ENCODE peak calls at places on chromosomes 11 and 22, in seven cellular contexts. Y is SK-N-SH, O is GM12878, B is K562, H is H1, G is HepG2, V is HCT116. F is an unnamed sample.

GRCh38 chr22:19853879-19854777 is 546 bp downstream of the GNB1L start:
- DNase-seq in Y (no peak), O (no peak), B (peak; percentile 44), H (no peak), G (no peak), V (peak; percentile 2), F (no peak)

GRCh38 chr11:111604392-111605009 is 2.3 kb downstream of the SIK2 start:
- DNase-seq in Y (peak; percentile 44), O (peak; percentile 23), B (peak; percentile 66), H (no peak), G (peak; percentile 61), V (peak; percentile 48), F (peak; percentile 32)

GRCh38 chr11:36467913-36468312 is 42.2 kb downstream of the TRAF6 start:
- DNase-seq in Y (no peak), O (no peak), B (no peak), H (no peak), G (no peak), V (no peak), F (no peak)

GRCh38 chr11:69636512-69636866 is 4.5 kb upstream of the CCND1 start:
- DNase-seq in Y (no peak), O (no peak), B (no peak), H (peak; percentile 41), G (no peak), V (peak; percentile 80), F (peak; percentile 86)

GRCh38 chr11:79501688-79502087 is 60.9 kb upstream of the TENM4 start:
- DNase-seq in Y (no peak), O (no peak), B (no peak), H (no peak), G (no peak), V (no peak), F (no peak)

GRCh38 chr11:62574363-62575057 is 819 bp upstream of the EEF1G start:
- DNase-seq in Y (peak; percentile 67), O (no peak), B (peak; percentile 48), H (no peak), G (no peak), V (no peak), F (no peak)

GRCh38 chr11:76282786-76283185 is 76.5 kb upstream of the WNT11 start:
- DNase-seq in Y (peak; percentile 53), O (no peak), B (no peak), H (no peak), G (no peak), V (no peak), F (no peak)

GRCh38 chr11:123757976-123758375 is 3.7 kb upstream of the OR6X1 start:
- DNase-seq in Y (no peak), O (no peak), B (no peak), H (no peak), G (no peak), V (no peak), F (no peak)

GRCh38 chr11:19466314-19466713 is 225.6 kb upstream of the E2F8 start:
- DNase-seq in Y (no peak), O (no peak), B (no peak), H (no peak), G (no peak), V (no peak), F (no peak)

GRCh38 chr11:109267293-109268095 is 154.5 kb upstream of the C11orf87 start:
- DNase-seq in Y (no peak), O (no peak), B (no peak), H (no peak), G (no peak), V (no peak), F (no peak)

GRCh38 chr11:100908746-100909145 is 220.9 kb downstream of the PGR start:
- DNase-seq in Y (no peak), O (no peak), B (no peak), H (no peak), G (no peak), V (no peak), F (no peak)

GRCh38 chr22:27195104-27195503 is 537.7 kb downstream of the MIAT start:
- DNase-seq in Y (no peak), O (no peak), B (no peak), H (no peak), G (no peak), V (no peak), F (no peak)

GRCh38 chr11:15519911-15520310 is 405.2 kb downstream of the INSC start:
- DNase-seq in Y (no peak), O (no peak), B (no peak), H (no peak), G (no peak), V (no peak), F (no peak)

GRCh38 chr11:9753031-9753430 is 89.2 kb downstream of the SWAP70 start:
- DNase-seq in Y (no peak), O (no peak), B (no peak), H (no peak), G (peak; percentile 32), V (no peak), F (no peak)

GRCh38 chr22:30906946-30907345 is 61.6 kb downstream of the MORC2 start:
- DNase-seq in Y (no peak), O (no peak), B (no peak), H (no peak), G (no peak), V (no peak), F (no peak)

GRCh38 chr22:30908051-30908461 is 60.5 kb downstream of the MORC2 start:
- DNase-seq in Y (no peak), O (no peak), B (no peak), H (no peak), G (no peak), V (no peak), F (no peak)

GRCh38 chr22:30903876-30904460 is 64.6 kb downstream of the MORC2 start:
- DNase-seq in Y (no peak), O (no peak), B (no peak), H (no peak), G (no peak), V (no peak), F (no peak)

GRCh38 chr22:30906411-30906810 is 62.2 kb downstream of the MORC2 start:
- DNase-seq in Y (no peak), O (no peak), B (no peak), H (no peak), G (no peak), V (no peak), F (no peak)

GRCh38 chr22:30905696-30906341 is 62.8 kb downstream of the MORC2 start:
- DNase-seq in Y (no peak), O (no peak), B (no peak), H (no peak), G (no peak), V (no peak), F (no peak)
- H3K4me3 ChIP-seq in Y (no peak overlapping the region), O (no peak overlapping the region), B (no peak overlapping the region), H (no peak overlapping the region), G (no peak overlapping the region), V (no peak overlapping the region), F (no peak overlapping the region)

DNA sequence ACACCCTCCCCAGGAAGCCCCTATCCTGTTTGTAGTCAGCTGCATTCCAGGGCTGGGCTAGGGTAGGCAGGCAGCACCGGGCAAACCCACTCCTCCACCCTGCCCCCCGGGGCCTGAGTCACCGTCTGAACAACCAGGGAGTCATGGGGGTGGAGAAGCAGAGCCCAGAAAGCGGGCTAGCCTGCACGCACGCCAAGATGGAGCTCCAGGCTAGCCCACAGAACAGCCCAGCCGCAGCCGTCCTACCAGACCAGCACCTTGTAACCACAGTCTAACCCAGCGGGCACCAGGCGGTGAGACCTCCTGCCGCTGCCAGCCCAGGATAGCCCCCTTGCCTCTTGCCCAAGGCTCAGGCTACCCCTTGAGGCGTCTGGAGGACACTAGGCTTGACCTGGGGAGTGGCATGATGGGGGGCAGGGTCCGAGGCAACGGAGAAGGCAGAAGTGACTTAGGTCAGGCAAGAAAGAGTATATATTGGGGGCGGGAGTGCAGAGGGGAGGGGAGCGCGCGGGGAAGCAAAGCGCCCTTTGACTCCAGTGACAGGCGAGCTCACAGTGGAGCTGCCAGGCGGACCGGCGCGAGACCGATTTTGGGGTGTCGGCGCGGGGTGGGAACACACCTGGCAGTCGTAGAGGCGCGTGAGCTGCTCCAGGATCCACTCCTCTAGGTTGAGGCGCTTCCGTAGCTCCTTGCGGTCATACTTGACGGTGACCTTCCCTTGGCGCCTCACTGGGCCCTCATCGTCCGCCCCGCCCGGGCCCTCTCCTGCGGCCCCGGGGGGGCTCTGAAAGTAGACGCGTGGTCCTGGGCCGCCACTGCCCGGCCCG is 733 bp downstream of the PPP1R14B start:
- DNase-seq in Y (peak; percentile 58), O (no peak), B (peak; percentile 85), H (no peak), G (peak; percentile 58), V (no peak), F (no peak)
- TF ChIP-seq YY1 in Y (peak; percentile 65), O (no peak), B (peak; percentile 80), H (no peak), G (peak; percentile 49), V (no peak), F (no peak)

DNA sequence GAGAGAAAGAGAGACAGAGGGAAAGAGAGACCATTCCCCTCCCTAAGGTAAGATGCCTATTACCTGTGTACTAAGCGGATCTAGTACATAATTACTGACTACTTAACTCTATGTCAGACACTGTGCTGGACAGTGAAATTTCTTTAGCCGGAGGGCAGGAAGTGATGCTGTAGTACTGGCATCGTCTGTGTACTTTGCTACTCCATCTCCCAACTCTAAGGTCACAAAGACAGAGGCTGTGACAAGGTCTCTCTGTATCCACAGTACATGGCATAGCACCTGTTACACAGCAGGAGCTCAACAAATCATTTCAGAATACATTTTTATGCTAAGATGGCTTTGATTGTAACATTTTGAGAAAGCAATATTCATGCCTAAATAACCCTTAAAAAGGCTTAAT is 9.0 kb downstream of the BLID start:
- DNase-seq in Y (no peak), O (no peak), B (no peak), H (no peak), G (no peak), V (no peak), F (no peak)
- H3K4me1 ChIP-seq in Y (peaks cover 68% of the 10 kb centered on the region), O (no peaks in the 10 kb centered on the region), B (no peaks in the 10 kb centered on the region), H (peaks cover 5% of the 10 kb centered on the region), G (no peaks in the 10 kb centered on the region), V (peaks cover 98% of the 10 kb centered on the region), F (no peaks in the 10 kb centered on the region)

GRCh38 chr11:35144811-35145210 is 5.8 kb downstream of the CD44 start:
- DNase-seq in Y (no peak), O (no peak), B (no peak), H (no peak), G (no peak), V (no peak), F (no peak)
- H3K4me3 ChIP-seq in Y (no peak overlapping the region), O (peak overlapping the region; percentile 37), B (no peak overlapping the region), H (no peak overlapping the region), G (no peak overlapping the region), V (peak overlapping the region; percentile 44), F (no peak overlapping the region)

GRCh38 chr11:1053121-1053901 is 16.8 kb upstream of the MUC6 start:
- DNase-seq in Y (peak; percentile 55), O (no peak), B (peak; percentile 34), H (no peak), G (no peak), V (no peak), F (no peak)

GRCh38 chr11:1055990-1056771 is 18.5 kb upstream of the MUC2 start:
- DNase-seq in Y (no peak), O (no peak), B (no peak), H (no peak), G (no peak), V (no peak), F (no peak)

GRCh38 chr11:1054143-1055108 is 17.9 kb upstream of the MUC6 start:
- DNase-seq in Y (peak; percentile 85), O (no peak), B (no peak), H (no peak), G (no peak), V (no peak), F (no peak)

GRCh38 chr11:1057806-1058205 is 16.9 kb upstream of the MUC2 start:
- DNase-seq in Y (no peak), O (no peak), B (no peak), H (no peak), G (no peak), V (no peak), F (no peak)

GRCh38 chr11:1055109-1055703 is 18.7 kb upstream of the MUC6 start:
- DNase-seq in Y (no peak), O (no peak), B (no peak), H (no peak), G (no peak), V (no peak), F (no peak)
- TF ChIP-seq YY1 in Y (no peak), O (no peak), B (no peak), H (no peak), G (no peak), V (no peak), F (no peak)